ENCODE peak calls at places on chromosomes 12 and 14, in six cellular contexts. W, H, I, A, M and Q are unnamed samples.

GRCh38 chr12:10331642-10332239 is 24.1 kb downstream of the KLRD1 start:
- DNase-seq in W (no peak), H (peak), I (peak), A (peak), M (peak), Q (no peak)

GRCh38 chr12:88420460-88420859 is 159.8 kb downstream of the KITLG start:
- DNase-seq in W (no peak), H (peak), I (no peak), A (peak), M (no peak), Q (no peak)

GRCh38 chr12:12926571-12927071 is 25.3 kb downstream of the GPRC5D start:
- DNase-seq in W (no peak), H (no peak), I (no peak), A (no peak), M (no peak), Q (no peak)

GRCh38 chr12:109638735-109639134 is 65.1 kb downstream of the MVK start:
- DNase-seq in W (no peak), H (no peak), I (no peak), A (no peak), M (no peak), Q (no peak)

GRCh38 chr12:90086281-90086680 is 377.6 kb upstream of the ATP2B1 start:
- DNase-seq in W (no peak), H (no peak), I (no peak), A (peak), M (no peak), Q (no peak)

GRCh38 chr12:85782711-85783110 is 53.5 kb downstream of the RASSF9 start:
- DNase-seq in W (no peak), H (no peak), I (no peak), A (no peak), M (no peak), Q (no peak)

GRCh38 chr14:36383674-36384421 is 63.4 kb upstream of the MBIP start:
- DNase-seq in W (no peak), H (peak), I (no peak), A (peak), M (no peak), Q (peak)

GRCh38 chr14:89340200-89340667 is 76.8 kb downstream of the FOXN3 start:
- DNase-seq in W (no peak), H (no peak), I (no peak), A (peak), M (no peak), Q (no peak)

GRCh38 chr12:59403259-59403932 is 192.4 kb upstream of the SLC16A7 start:
- DNase-seq in W (peak), H (peak), I (peak), A (peak), M (peak), Q (no peak)

GRCh38 chr12:132490481-132491348 is 764 bp downstream of the FBRSL1 start:
- DNase-seq in W (no peak), H (no peak), I (peak), A (no peak), M (no peak), Q (no peak)

GRCh38 chr14:51131516-51131915 is 36.6 kb upstream of the TRIM9 start:
- DNase-seq in W (no peak), H (no peak), I (no peak), A (no peak), M (no peak), Q (no peak)

GRCh38 chr14:47332939-47333338 is 342.5 kb downstream of the MDGA2 start:
- DNase-seq in W (no peak), H (no peak), I (no peak), A (no peak), M (no peak), Q (no peak)

GRCh38 chr12:23686095-23686494 is 263.4 kb downstream of the SOX5 start:
- DNase-seq in W (no peak), H (no peak), I (no peak), A (no peak), M (peak), Q (no peak)

GRCh38 chr14:99189201-99189801 is 82.7 kb downstream of the BCL11B start:
- DNase-seq in W (peak), H (no peak), I (no peak), A (no peak), M (no peak), Q (no peak)

GRCh38 chr12:123894823-123895338 is 77.8 kb downstream of the CCDC92 start:
- DNase-seq in W (no peak), H (no peak), I (no peak), A (peak), M (no peak), Q (no peak)

GRCh38 chr12:65305346-65305950 is 27.0 kb downstream of the MSRB3 start:
- DNase-seq in W (no peak), H (peak), I (no peak), A (no peak), M (no peak), Q (no peak)

GRCh38 chr12:47293406-47293805 is 213.6 kb upstream of the AMIGO2 start:
- DNase-seq in W (no peak), H (no peak), I (no peak), A (no peak), M (no peak), Q (no peak)

GRCh38 chr14:68135566-68135965 is 316.0 kb downstream of the RAD51B start:
- DNase-seq in W (no peak), H (peak), I (no peak), A (peak), M (no peak), Q (no peak)